ENCODE peak calls at places on chromosomes 1 and 21, in six cellular contexts. J is T follicular helper cell; Q is LoVo; I is stimulated activated CD8-positive, alpha-beta memory T cell treated with anti-CD3 and anti-CD28 coated beads, Interleukin-7, amount 100 ng/mL, for 24 hours; Z is activated CD8-positive, alpha-beta T cell treated with anti-CD3 and anti-CD28 coated beads for 36 hours; M is choroid plexus epithelial cell. S is an unnamed sample.

GRCh38 chr1:201904579-201904978 is 15.9 kb downstream of the SHISA4 start:
- DNase-seq in J (no peak), Q (no peak), Z (no peak), M (peak; percentile 93), I (no peak), S (no peak)

GRCh38 chr1:45943185-45943584 is 139.8 kb downstream of the MAST2 start:
- DNase-seq in J (no peak), Z (no peak), Q (no peak), M (no peak), I (no peak), S (no peak)

GRCh38 chr1:30081379-30082102 is 641.8 kb downstream of the MATN1 start:
- DNase-seq in M (no peak), I (no peak), J (no peak), Z (no peak), Q (no peak), S (no peak)

GRCh38 chr1:230867903-230868735 is at the start of gene C1orf198:
- DNase-seq in M (peak; percentile 23), Z (peak; percentile 62), Q (peak; percentile 77), I (peak; percentile 53), J (peak; percentile 67), S (peak; percentile 80)

GRCh38 chr1:3536796-3537195 is 74.5 kb downstream of the MEGF6 start:
- DNase-seq in I (no peak), M (no peak), Z (no peak), J (no peak), Q (no peak), S (no peak)

GRCh38 chr1:11934295-11935039 is at the start of gene PLOD1:
- DNase-seq in J (peak; percentile 82), Q (peak; percentile 85), Z (peak; percentile 88), I (peak; percentile 70), M (peak; percentile 86), S (peak; percentile 64)

GRCh38 chr1:221778535-221779142 is 36.8 kb upstream of the DUSP10 start:
- DNase-seq in J (no peak), Q (no peak), Z (peak; percentile 72), I (no peak), M (no peak), S (no peak)

GRCh38 chr21:45584786-45585185 is 42.5 kb upstream of the SLC19A1 start:
- DNase-seq in M (no peak), Q (no peak), Z (no peak), I (no peak), J (no peak), S (no peak)

GRCh38 chr1:116569776-116570357 is 959 bp downstream of the CD58 start:
- DNase-seq in I (no peak), Z (peak; percentile 52), M (no peak), J (peak; percentile 25), Q (peak; percentile 40), S (no peak)

GRCh38 chr1:227449051-227449450 is 114.3 kb upstream of the ZNF678 start:
- DNase-seq in M (no peak), I (no peak), Z (peak; percentile 52), J (no peak), Q (peak; percentile 60), S (peak; percentile 20)